ENCODE peak calls at places on chromosomes 13 and 19, in seven cellular contexts. Y is GM23248, M is GM23338, O is HCT116, H is hepatocyte, E is neural progenitor cell, C is MM.1S. N is an unnamed sample.

GRCh38 chr13:98050041-98050466 is 92.8 kb upstream of the FARP1 start:
- DNase-seq in C (no peak), O (no peak), Y (no peak), H (peak), E (no peak), M (no peak), N (peak)

GRCh38 chr19:17385878-17386611 is 8.0 kb downstream of the CCDC194 start:
- DNase-seq in H (peak), M (peak), E (peak), C (peak), O (no peak), Y (peak), N (peak)

GRCh38 chr19:6023936-6024335 is 46.0 kb upstream of the RANBP3 start:
- DNase-seq in M (no peak), O (no peak), H (no peak), C (no peak), Y (no peak), E (no peak), N (no peak)

GRCh38 chr19:42376177-42376555 is 13.9 kb downstream of the CNFN start:
- DNase-seq in Y (no peak), E (no peak), M (no peak), O (no peak), C (no peak), H (no peak), N (no peak)

GRCh38 chr13:23254506-23254905 is 73.7 kb downstream of the SGCG start:
- DNase-seq in O (no peak), H (no peak), M (peak), C (no peak), E (no peak), Y (no peak), N (no peak)

GRCh38 chr13:33285420-33286124 is at the start of gene STARD13:
- DNase-seq in O (peak), H (peak), M (peak), Y (peak), E (peak), C (peak), N (peak)

GRCh38 chr19:47228168-47228936 is 2.6 kb downstream of the BBC3 start:
- DNase-seq in Y (peak), M (peak), O (no peak), E (peak), H (peak), C (peak), N (no peak)

GRCh38 chr13:96662036-96662435 is 332.2 kb downstream of the OXGR1 start:
- DNase-seq in E (no peak), Y (peak), O (no peak), H (no peak), M (no peak), C (no peak), N (peak)

GRCh38 chr13:24265453-24265852 is 43.9 kb upstream of the C1QTNF9 start:
- DNase-seq in Y (no peak), O (no peak), M (no peak), H (no peak), C (no peak), E (no peak), N (no peak)

GRCh38 chr19:46542428-46543230 is 47.0 kb upstream of the PNMA8B start:
- DNase-seq in M (peak), H (peak), O (peak), E (peak), Y (peak), C (peak), N (peak)

GRCh38 chr13:24223341-24224231 is 63.1 kb downstream of the SPATA13 start:
- DNase-seq in M (no peak), C (no peak), Y (no peak), E (no peak), H (no peak), O (no peak), N (no peak)

DNA sequence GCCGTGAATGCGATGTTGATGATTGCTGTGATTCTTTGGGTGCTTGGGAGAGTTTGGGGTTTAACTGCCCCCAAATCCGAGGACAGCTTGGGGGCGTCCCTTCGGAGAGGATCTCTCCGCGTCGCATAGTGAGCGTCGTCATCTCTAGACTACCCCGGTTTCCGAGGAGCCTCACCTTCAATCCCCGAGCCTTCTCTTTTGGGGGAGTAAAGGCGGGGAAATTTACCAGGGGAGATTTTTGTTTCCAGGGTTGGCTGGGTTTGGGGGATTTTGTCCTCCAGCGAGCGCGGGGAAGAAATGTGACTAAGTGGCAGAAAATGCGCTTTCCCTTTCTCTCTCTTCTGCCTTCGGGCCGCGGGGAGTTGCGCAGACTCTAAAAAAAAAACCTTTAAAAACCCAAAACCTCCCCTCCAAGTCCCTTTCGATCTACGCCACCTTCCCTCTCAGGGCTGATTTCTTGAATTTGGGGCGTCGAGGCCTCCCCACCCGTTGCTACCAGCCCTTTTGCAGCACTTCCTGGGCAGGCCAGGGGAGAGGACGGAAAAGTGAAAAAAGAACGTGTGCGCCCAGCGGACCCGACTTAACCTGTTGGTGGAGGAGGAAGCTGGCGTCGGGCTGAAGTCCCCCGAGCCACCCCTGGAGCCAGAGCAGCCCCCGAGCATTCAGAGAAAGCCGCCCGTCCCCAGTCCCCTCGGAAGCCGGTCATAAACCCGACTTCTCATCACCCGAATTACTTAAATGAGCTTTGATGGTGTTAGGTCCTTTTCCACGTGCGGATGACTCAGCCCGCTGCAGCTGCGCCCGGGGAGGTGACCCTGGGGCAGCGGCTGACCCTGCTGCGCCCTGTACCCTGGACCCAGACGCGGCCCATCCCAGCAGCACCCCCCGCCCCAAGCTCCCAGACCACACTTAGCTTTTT is 17.7 kb downstream of the NFIX start:
- DNase-seq in E (peak), M (peak), C (no peak), O (no peak), H (peak), Y (peak), N (peak)
- TF ChIP-seq EZH2 in E (peak), M (peak), C (peak), O (no peak), H (peak), Y (no peak), N (no peak)

DNA sequence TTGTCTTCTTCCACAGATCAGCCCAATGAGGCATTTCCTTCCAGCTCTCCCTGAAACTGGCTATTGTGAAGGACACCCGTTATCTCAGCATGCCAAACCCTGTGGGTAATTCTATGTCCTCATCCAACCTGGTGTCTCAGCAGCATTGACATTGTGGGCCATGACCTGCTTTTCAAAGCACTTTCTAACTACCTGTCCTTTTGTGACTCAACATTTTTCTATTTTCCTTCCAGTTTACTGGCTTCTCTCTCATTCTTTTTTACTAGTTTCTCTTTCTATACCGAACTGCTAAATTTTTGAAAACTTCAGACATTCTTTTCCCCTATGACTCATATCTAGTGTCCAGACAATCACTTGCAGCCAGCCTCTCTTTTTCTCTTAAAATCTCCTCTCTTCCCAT is 136.4 kb upstream of the HTR2A start:
- DNase-seq in M (no peak), H (no peak), Y (peak), C (no peak), E (no peak), O (no peak), N (peak)
- TF ChIP-seq EZH2phosphoT487 in M (no peak), H (no peak), Y (no peak), C (no peak), E (no peak), O (no peak), N (no peak)

GRCh38 chr13:50133277-50133953 is 118.2 kb downstream of the KCNRG start:
- DNase-seq in C (no peak), E (peak), H (no peak), O (no peak), Y (no peak), M (peak), N (no peak)

GRCh38 chr13:50130686-50131051 is 115.4 kb downstream of the KCNRG start:
- DNase-seq in C (peak), O (no peak), H (peak), Y (peak), E (peak), M (peak), N (peak)

GRCh38 chr13:50132937-50133276 is 117.7 kb downstream of the KCNRG start:
- DNase-seq in E (peak), C (no peak), M (peak), Y (no peak), O (no peak), H (no peak), N (no peak)

GRCh38 chr13:50129923-50130685 is 114.9 kb downstream of the KCNRG start:
- DNase-seq in O (no peak), Y (peak), M (peak), C (no peak), E (peak), H (peak), N (peak)

GRCh38 chr13:50131998-50132936 is 117.0 kb downstream of the KCNRG start:
- DNase-seq in E (peak), O (no peak), M (peak), C (no peak), H (no peak), Y (no peak), N (no peak)
- TF ChIP-seq EZH2 in E (no peak), O (no peak), M (peak), C (no peak), H (peak), Y (no peak), N (no peak)

GRCh38 chr19:743168-743687 is 7.7 kb upstream of the MISP start:
- DNase-seq in Y (no peak), O (no peak), M (peak), H (peak), E (no peak), C (no peak), N (no peak)
- TF ChIP-seq EZH2phosphoT487 in Y (no peak), O (no peak), M (no peak), H (no peak), E (no peak), C (no peak), N (no peak)

N was measured in PC-3.